ENCODE peak calls at places on chromosomes 7 and 10, in six cellular contexts. I, B, M, V, P and X are unnamed samples. For H3K27me3 and H3K4me1, the result is how much of the 10 kb centered on the place peaks cover.

GRCh38 chr7:143320620-143321019 is 4.7 kb downstream of the CLCN1 start:
- ATAC-seq in I (no peak), B (no peak), M (no peak), V (no peak), P (no peak), X (no peak)

GRCh38 chr7:7764515-7765138 is 46.2 kb upstream of the RPA3 start:
- ATAC-seq in I (no peak), B (peak), M (peak), V (peak), P (no peak), X (no peak)

GRCh38 chr10:50469778-50470193 is 154.0 kb downstream of the SGMS1 start:
- ATAC-seq in I (peak), B (no peak), M (no peak), V (peak), P (peak), X (no peak)

GRCh38 chr10:132904169-132904813 is 38.1 kb downstream of the CFAP46 start:
- ATAC-seq in I (no peak), B (no peak), M (no peak), V (peak), P (no peak), X (no peak)

GRCh38 chr10:129958686-129959543 is 5.2 kb downstream of the EBF3 start:
- ATAC-seq in I (peak), B (no peak), M (no peak), V (no peak), P (peak), X (no peak)

GRCh38 chr7:1011297-1012003 is 28.5 kb downstream of the CYP2W1 start:
- ATAC-seq in I (no peak), B (no peak), M (no peak), V (no peak), P (no peak), X (no peak)

GRCh38 chr7:21996641-21997040 is 50.9 kb upstream of the CDCA7L start:
- ATAC-seq in I (no peak), B (no peak), M (no peak), V (no peak), P (no peak), X (no peak)

GRCh38 chr10:94490789-94491039 is 54.9 kb upstream of the HELLS start:
- ATAC-seq in I (peak), B (no peak), M (no peak), V (no peak), P (no peak), X (no peak)

GRCh38 chr10:114322344-114322743 is 82.0 kb downstream of the AFAP1L2 start:
- ATAC-seq in I (no peak), B (no peak), M (no peak), V (no peak), P (no peak), X (no peak)

GRCh38 chr10:87753995-87754866 is 63.8 kb downstream of the ATAD1 start:
- ATAC-seq in I (no peak), B (no peak), M (no peak), V (no peak), P (no peak), X (no peak)

GRCh38 chr7:81470084-81470723 is 299.6 kb downstream of the HGF start:
- ATAC-seq in I (peak), B (no peak), M (peak), V (peak), P (peak), X (peak)

GRCh38 chr7:27992092-27992491 is 188.5 kb downstream of the JAZF1 start:
- ATAC-seq in I (no peak), B (no peak), M (no peak), V (no peak), P (no peak), X (no peak)

GRCh38 chr7:16991551-16991950 is 109.8 kb upstream of the AGR3 start:
- ATAC-seq in I (no peak), B (no peak), M (no peak), V (peak), P (no peak), X (no peak)

GRCh38 chr7:114085313-114085591 is 166.4 kb upstream of the PPP1R3A start:
- ATAC-seq in I (no peak), B (peak), M (peak), V (peak), P (peak), X (peak)

GRCh38 chr7:106486331-106486730 is 174.6 kb downstream of the CCDC71L start:
- ATAC-seq in I (no peak), B (peak), M (peak), V (peak), P (no peak), X (peak)

GRCh38 chr10:112588225-112588990 is 141.4 kb downstream of the VTI1A start:
- ATAC-seq in I (no peak), B (no peak), M (no peak), V (no peak), P (no peak), X (no peak)

GRCh38 chr7:17463511-17464085 is 165.1 kb downstream of the AHR start:
- ATAC-seq in I (no peak), B (no peak), M (no peak), V (no peak), P (no peak), X (no peak)

GRCh38 chr10:69489506-69490090 is 38.3 kb downstream of the TSPAN15 start:
- ATAC-seq in I (no peak), B (no peak), M (no peak), V (no peak), P (no peak), X (no peak)

GRCh38 chr7:141027043-141027442 is 12.3 kb upstream of the MRPS33 start:
- ATAC-seq in I (no peak), B (no peak), M (no peak), V (no peak), P (no peak), X (no peak)

GRCh38 chr7:120273476-120273975 is 551 bp downstream of the KCND2 start:
- ATAC-seq in I (no peak), B (no peak), M (peak), V (peak), P (no peak), X (peak)

GRCh38 chr10:113524120-113524519 is 28.7 kb upstream of the HABP2 start:
- ATAC-seq in I (no peak), B (no peak), M (no peak), V (no peak), P (no peak), X (no peak)

GRCh38 chr10:12638781-12639180 is 289.4 kb downstream of the CAMK1D start:
- ATAC-seq in I (no peak), B (no peak), M (no peak), V (no peak), P (no peak), X (no peak)

GRCh38 chr10:72316748-72317435 is 37.8 kb downstream of the DNAJB12 start:
- ATAC-seq in I (peak), B (no peak), M (no peak), V (no peak), P (peak), X (no peak)

GRCh38 chr7:128804472-128804871 is 12.7 kb downstream of the CCDC136 start:
- ATAC-seq in I (no peak), B (no peak), M (no peak), V (no peak), P (no peak), X (no peak)

GRCh38 chr7:763762-764161 is 36.7 kb upstream of the PRKAR1B start:
- ATAC-seq in I (no peak), B (no peak), M (no peak), V (no peak), P (no peak), X (no peak)

GRCh38 chr7:108015740-108016139 is 12.8 kb upstream of the LAMB1 start:
- ATAC-seq in I (no peak), B (no peak), M (no peak), V (no peak), P (no peak), X (no peak)

GRCh38 chr7:66682350-66683093 is 53.8 kb downstream of the KCTD7 start:
- ATAC-seq in I (peak), B (peak), M (peak), V (peak), P (peak), X (peak)

GRCh38 chr10:114195079-114195478 is 15.9 kb downstream of the TDRD1 start:
- ATAC-seq in I (no peak), B (no peak), M (no peak), V (no peak), P (no peak), X (no peak)

DNA sequence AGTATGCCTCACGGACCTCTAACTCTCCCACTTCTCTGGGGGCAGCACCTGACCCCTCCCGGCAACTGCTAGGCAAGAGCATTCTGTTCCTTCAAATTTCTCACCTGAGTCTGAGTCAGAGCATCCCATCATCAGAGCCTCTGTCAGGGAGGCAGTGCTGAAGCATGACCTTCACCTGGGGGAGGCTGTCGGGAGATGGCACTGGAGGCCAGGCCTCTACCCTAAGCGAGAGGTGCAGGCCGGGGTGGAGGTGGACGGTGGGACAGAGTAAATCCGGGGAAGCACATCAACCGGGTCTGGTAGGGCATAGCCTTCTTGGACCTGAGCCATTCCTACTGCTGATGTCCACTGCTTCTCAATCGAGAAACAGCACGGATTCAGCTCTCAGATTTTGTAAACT is 90.4 kb downstream of the SPAG6 start:
- ATAC-seq in I (no peak), B (no peak), M (no peak), V (no peak), P (no peak), X (no peak)
- H3K27me3 ChIP-seq in I (under half), B (under half), M (under half), V (under half), P (under half), X (under half)

DNA sequence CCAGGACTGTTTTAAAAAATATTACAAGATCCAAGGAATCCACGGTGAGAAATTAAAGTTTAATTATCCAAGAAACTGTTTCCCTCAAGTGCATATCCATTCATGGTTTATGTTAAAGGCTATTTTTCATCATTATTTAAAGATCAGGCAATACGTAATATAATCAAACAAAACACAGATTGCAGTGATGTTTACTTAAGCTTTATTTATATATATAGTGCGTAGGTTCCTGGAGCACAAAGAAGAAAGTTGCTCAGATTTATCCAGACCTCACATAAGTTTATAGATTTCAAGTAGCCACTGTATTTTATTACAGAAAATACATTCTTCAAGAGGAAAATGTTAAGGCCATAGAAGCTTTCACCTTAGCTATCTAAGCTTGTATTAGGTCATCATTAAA is 210.0 kb upstream of the KLF14 start:
- ATAC-seq in I (no peak), B (no peak), M (no peak), V (no peak), P (no peak), X (no peak)
- H3K4me1 ChIP-seq in I (under half), B (under half), M (under half), V (half or more), P (under half), X (under half)

GRCh38 chr7:86929293-86930109 is 130.0 kb downstream of the ELAPOR2 start:
- ATAC-seq in I (no peak), B (no peak), M (no peak), V (no peak), P (no peak), X (no peak)

GRCh38 chr7:86931439-86931838 is 128.0 kb downstream of the ELAPOR2 start:
- ATAC-seq in I (no peak), B (no peak), M (no peak), V (no peak), P (no peak), X (no peak)

GRCh38 chr7:86932038-86932512 is 127.4 kb downstream of the ELAPOR2 start:
- ATAC-seq in I (peak), B (peak), M (peak), V (peak), P (peak), X (peak)

GRCh38 chr7:86928308-86928707 is 131.1 kb downstream of the ELAPOR2 start:
- ATAC-seq in I (no peak), B (no peak), M (no peak), V (peak), P (no peak), X (no peak)

DNA sequence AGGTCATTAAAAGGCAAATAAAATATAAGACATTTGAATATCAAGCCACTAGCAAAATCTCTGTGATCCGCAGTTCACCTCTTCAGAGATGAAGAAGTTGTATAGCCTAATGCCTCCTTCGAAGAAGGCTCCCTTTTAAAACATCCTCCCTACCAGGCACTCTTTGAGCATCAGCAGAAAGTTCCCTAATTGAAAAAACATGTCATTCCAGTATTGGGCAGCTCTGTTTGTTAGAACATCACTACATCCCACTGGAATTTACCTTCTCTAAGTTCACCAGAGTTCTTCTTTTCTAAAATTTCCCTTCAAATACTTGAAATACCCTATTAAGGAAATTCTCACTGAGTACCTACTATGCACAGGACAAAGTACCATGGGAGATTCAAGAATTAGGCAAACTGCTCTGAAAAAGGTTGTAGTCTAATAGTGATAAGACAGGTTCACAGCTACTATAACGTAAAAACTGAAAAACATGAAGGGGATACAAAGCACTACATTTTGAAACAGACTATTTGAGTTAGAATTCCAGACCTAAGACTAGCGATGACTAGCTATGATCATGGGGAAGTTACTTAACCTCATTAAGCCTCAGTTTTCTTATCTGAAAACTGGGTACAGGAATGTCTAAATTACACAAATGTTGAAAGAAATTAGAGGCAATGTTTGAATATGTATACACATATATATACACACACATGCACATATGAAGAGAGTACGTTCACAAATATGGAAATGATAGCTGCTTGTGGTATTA is 128.7 kb downstream of the ELAPOR2 start:
- ATAC-seq in I (no peak), B (no peak), M (no peak), V (no peak), P (no peak), X (no peak)
- H3K27me3 ChIP-seq in I (under half), B (under half), M (under half), V (under half), P (under half), X (under half)

GRCh38 chr10:121672733-121673132 is 74.5 kb upstream of the FGFR2 start:
- ATAC-seq in I (no peak), B (no peak), M (no peak), V (no peak), P (no peak), X (no peak)
- H3K4me1 ChIP-seq in I (under half), B (under half), M (under half), V (under half), P (under half), X (under half)

GRCh38 chr10:45382591-45382990 is 8.6 kb downstream of the ALOX5 start:
- ATAC-seq in I (no peak), B (no peak), M (no peak), V (no peak), P (no peak), X (no peak)
- H3K27me3 ChIP-seq in I (under half), B (under half), M (under half), V (under half), P (under half), X (under half)